ENCODE peak calls at places on chromosomes 11 and 22, in eight cellular contexts. U is lower leg skin; J is NB4; G is cardiac fibroblast; B is astrocyte; I is psoas muscle; T is body of pancreas; X is CD8-positive, alpha-beta T cell. P is an unnamed sample.
A peak's percentile ranks its signal among the peaks of the same experiment; 100 is the strongest.

GRCh38 chr11:75593337-75593915 is 31.4 kb downstream of the SERPINH1 start:
- DNase-seq in I (no peak), T (no peak), J (no peak), B (no peak), G (peak; percentile 34), U (no peak), X (no peak), P (no peak)

GRCh38 chr11:88250566-88251080 is 75.4 kb upstream of the RAB38 start:
- DNase-seq in T (no peak), X (no peak), G (peak; percentile 31), U (no peak), B (no peak), J (no peak), I (no peak), P (peak; percentile 17)

GRCh38 chr11:36372101-36372767 is 76.1 kb downstream of the PRR5L start:
- DNase-seq in J (peak; percentile 34), B (peak; percentile 96), I (no peak), X (no peak), G (peak; percentile 95), U (no peak), T (no peak), P (peak; percentile 95)

GRCh38 chr22:34354071-34354817 is 434.0 kb upstream of the LARGE1 start:
- DNase-seq in T (no peak), G (no peak), J (no peak), B (no peak), X (no peak), I (no peak), U (no peak), P (no peak)

GRCh38 chr11:119106564-119107537 is at the start of gene C2CD2L:
- DNase-seq in U (peak; percentile 90), X (peak; percentile 85), G (peak; percentile 93), I (peak; percentile 95), T (peak; percentile 88), J (peak; percentile 98), B (peak; percentile 76), P (peak; percentile 85)

GRCh38 chr11:117098269-117099231 is at the start of gene SIK3:
- DNase-seq in I (peak; percentile 97), T (peak; percentile 96), J (peak; percentile 95), B (peak; percentile 80), U (peak; percentile 85), G (peak; percentile 97), X (peak; percentile 92), P (peak; percentile 96)

GRCh38 chr11:103367650-103368049 is 258.4 kb downstream of the DYNC2H1 start:
- DNase-seq in T (no peak), X (no peak), G (no peak), J (no peak), B (peak; percentile 45), U (no peak), I (no peak), P (peak; percentile 21)

GRCh38 chr11:2099523-2100316 is 39.5 kb downstream of the IGF2 start:
- DNase-seq in B (no peak), U (peak; percentile 52), I (peak; percentile 61), G (no peak), J (no peak), T (peak; percentile 47), X (no peak), P (no peak)

GRCh38 chr22:27170491-27170890 is 513.1 kb downstream of the MIAT start:
- DNase-seq in I (peak; percentile 44), U (no peak), T (no peak), B (peak; percentile 76), X (no peak), J (peak; percentile 50), G (peak; percentile 89), P (peak; percentile 93)

GRCh38 chr22:22748297-22748743 is 103.9 kb downstream of the GGTLC2 start:
- DNase-seq in U (peak; percentile 35), G (peak; percentile 68), B (peak; percentile 8), T (peak; percentile 58), I (no peak), J (peak; percentile 55), X (peak; percentile 22), P (peak; percentile 68)

GRCh38 chr22:45478108-45478771 is 24.4 kb upstream of the FBLN1 start:
- DNase-seq in I (no peak), X (no peak), U (no peak), J (no peak), G (peak; percentile 67), T (no peak), B (peak; percentile 86), P (peak; percentile 90)

DNA sequence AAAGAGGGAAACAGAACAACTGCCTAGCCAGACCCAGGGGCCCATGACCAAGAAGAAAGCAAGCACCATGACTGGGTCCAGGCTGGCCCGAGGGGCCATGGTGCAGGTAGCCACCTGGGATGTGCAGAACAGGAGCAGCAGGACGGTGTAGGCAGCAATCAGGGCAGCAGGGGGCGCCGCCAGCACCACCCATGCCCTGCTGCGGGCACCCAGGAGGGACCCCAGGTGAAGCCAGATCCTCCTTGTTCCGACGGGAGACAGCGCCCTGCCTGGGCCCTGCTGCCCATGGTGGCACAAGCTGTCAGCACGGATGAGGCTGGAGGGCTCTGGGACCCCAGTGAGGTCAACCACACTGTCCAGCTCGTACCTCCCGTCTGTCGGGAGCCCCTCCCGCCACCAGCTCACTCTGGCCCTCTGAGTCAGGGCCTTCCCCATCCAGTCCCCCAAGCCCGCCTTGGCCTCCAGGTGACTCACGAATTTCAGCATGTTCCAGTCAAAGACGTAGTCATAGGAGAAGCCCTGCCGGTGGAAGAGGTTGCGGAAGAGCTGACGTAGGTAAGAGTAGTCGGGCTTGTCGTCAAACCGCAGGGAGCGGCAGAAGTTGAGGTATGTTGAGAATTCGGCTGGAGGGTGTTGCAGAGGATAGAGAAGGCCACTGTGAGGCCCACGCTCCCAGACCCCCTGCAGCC is 18.8 kb downstream of the CSNK1E start:
- DNase-seq in X (no peak), U (no peak), J (peak; percentile 42), I (peak; percentile 65), G (peak; percentile 94), T (no peak), B (peak; percentile 100), P (peak; percentile 90)
- TF ChIP-seq CTCF in X (peak; percentile 57), U (no peak), J (peak; percentile 49), I (peak; percentile 31), G (peak; percentile 59), T (no peak), B (peak; percentile 27), P (peak; percentile 44)

GRCh38 chr22:30290679-30291333 is 1.5 kb upstream of the CASTOR1 start:
- DNase-seq in U (peak; percentile 88), I (peak; percentile 90), J (peak; percentile 82), B (peak; percentile 38), G (peak; percentile 87), T (peak; percentile 86), X (no peak), P (peak; percentile 71)
- H3K4me3 ChIP-seq in U (no peak overlapping the region), I (no peak overlapping the region), J (no peak overlapping the region), B (no peak overlapping the region), G (no peak overlapping the region), T (no peak overlapping the region), X (no peak overlapping the region), P (no peak overlapping the region)

GRCh38 chr22:28346308-28346707 is 333.3 kb downstream of the TTC28 start:
- DNase-seq in X (no peak), G (no peak), T (no peak), U (no peak), B (no peak), I (no peak), J (no peak), P (no peak)

GRCh38 chr22:28349114-28349513 is 330.5 kb downstream of the TTC28 start:
- DNase-seq in I (no peak), X (no peak), G (no peak), T (no peak), B (no peak), U (no peak), J (no peak), P (no peak)

GRCh38 chr22:28345304-28345703 is 334.3 kb downstream of the TTC28 start:
- DNase-seq in G (no peak), I (no peak), U (no peak), B (no peak), J (no peak), T (no peak), X (no peak), P (peak; percentile 24)

GRCh38 chr22:28351585-28351984 is 328.1 kb downstream of the TTC28 start:
- DNase-seq in B (no peak), J (no peak), T (no peak), I (no peak), U (no peak), X (no peak), G (no peak), P (no peak)

DNA sequence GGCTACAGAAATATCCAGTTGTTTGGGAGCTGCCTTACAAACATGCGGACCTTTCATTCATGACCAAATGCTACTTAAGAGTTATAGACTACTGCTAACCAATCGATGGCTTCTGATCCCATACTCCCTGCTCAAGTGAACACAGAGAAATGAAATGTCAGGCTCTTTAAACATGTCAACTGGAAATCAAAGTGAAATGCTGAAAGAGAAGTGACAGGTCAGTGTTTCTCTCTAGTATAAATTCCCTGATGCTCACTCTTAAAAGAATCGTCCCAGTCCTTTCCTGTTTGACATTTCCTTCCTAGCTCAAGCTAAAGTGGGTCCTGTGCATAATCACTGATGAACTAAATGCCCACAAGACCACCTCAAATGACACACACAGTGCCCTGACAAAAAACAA is 331.0 kb downstream of the TTC28 start:
- DNase-seq in G (no peak), X (no peak), I (no peak), J (no peak), T (no peak), B (no peak), U (no peak), P (no peak)
- TF ChIP-seq CTCF in G (no peak), X (no peak), I (no peak), J (no peak), T (no peak), B (no peak), U (no peak), P (no peak)

DNA sequence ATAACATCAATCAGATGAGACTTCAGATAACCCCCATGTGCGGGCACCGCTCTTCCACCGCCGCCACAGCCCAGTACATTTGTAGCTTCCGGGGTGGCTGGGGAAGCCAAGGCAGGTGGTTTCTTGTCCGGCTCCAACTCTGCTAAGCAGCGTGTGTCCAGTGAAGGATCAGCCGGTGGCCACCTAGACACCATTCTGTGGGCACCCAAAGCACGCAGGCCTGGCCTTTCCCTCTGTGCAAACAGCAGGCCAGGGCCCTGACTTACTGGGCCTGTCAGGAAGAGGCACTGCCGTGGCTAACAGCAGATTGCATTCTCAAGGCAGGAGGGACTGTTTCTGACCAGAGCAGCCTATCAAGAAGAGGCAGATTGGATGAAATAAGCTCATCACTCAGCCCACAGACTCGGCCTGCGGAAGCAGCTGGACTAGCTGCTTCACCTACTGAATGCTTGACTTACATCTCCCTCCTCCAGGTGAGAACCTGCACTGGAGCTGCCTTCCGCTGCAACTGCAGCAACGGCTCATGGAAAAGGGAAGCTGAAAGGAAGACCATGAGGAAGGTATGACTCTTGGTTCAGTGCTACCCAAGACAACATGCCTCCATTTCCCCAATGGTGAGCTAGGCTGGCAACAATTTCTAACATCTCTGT is 74.8 kb downstream of the ETS1 start:
- DNase-seq in X (no peak), J (no peak), T (no peak), I (no peak), U (no peak), B (no peak), G (no peak), P (no peak)
- H3K4me3 ChIP-seq in X (peak overlapping the region; percentile 94), J (no peak overlapping the region), T (no peak overlapping the region), I (no peak overlapping the region), U (no peak overlapping the region), B (no peak overlapping the region), G (no peak overlapping the region), P (no peak overlapping the region)

P was measured in fibroblast of the aortic adventitia.